ENCODE peak calls at places on chromosomes 4 and X, in seven cellular contexts. O, D, V, N, B, G and L are unnamed samples. For H3K4me1, the result is how much of the 10 kb centered on the place peaks cover.

GRCh38 chr4:148444296-148445070 is 2.3 kb upstream of the NR3C2 start:
- DNase-seq in O (peak), D (peak), V (peak), N (peak), B (no peak), G (no peak), L (peak)

GRCh38 chrX:153885968-153886903 is at the start of gene L1CAM:
- DNase-seq in O (no peak), D (peak), V (no peak), N (peak), B (no peak), G (no peak), L (peak)

GRCh38 chr4:142846729-142847606 is 867 bp upstream of the INPP4B start:
- DNase-seq in O (peak), D (peak), V (peak), N (peak), B (no peak), G (no peak), L (peak)

GRCh38 chr4:124953059-124953850 is 240.7 kb upstream of the ANKRD50 start:
- DNase-seq in O (no peak), D (no peak), V (peak), N (no peak), B (peak), G (no peak), L (no peak)

GRCh38 chr4:55002431-55002830 is 123.0 kb downstream of the KDR start:
- DNase-seq in O (no peak), D (no peak), V (no peak), N (no peak), B (no peak), G (no peak), L (peak)

GRCh38 chrX:149495573-149496071 is 9.5 kb downstream of the IDS start:
- DNase-seq in O (no peak), D (no peak), V (peak), N (peak), B (peak), G (no peak), L (peak)

GRCh38 chr4:80462537-80463207 is 127.1 kb downstream of the CFAP299 start:
- DNase-seq in O (no peak), D (no peak), V (peak), N (no peak), B (no peak), G (no peak), L (no peak)

GRCh38 chrX:124232523-124233201 is 99.8 kb upstream of the TEX13D start:
- DNase-seq in O (no peak), D (no peak), V (no peak), N (peak), B (no peak), G (no peak), L (no peak)

GRCh38 chr4:108834167-108834566 is 71.3 kb upstream of the ETNPPL start:
- DNase-seq in O (no peak), D (no peak), V (peak), N (no peak), B (peak), G (no peak), L (no peak)

GRCh38 chr4:4501678-4502077 is 40.2 kb downstream of the STX18 start:
- DNase-seq in O (no peak), D (no peak), V (no peak), N (no peak), B (no peak), G (no peak), L (no peak)

GRCh38 chr4:85776091-85776490 is 301.1 kb downstream of the ARHGAP24 start:
- DNase-seq in O (no peak), D (no peak), V (no peak), N (no peak), B (peak), G (no peak), L (no peak)

GRCh38 chrX:75038925-75039324 is 113.7 kb upstream of the NEXMIF start:
- DNase-seq in O (no peak), D (no peak), V (peak), N (peak), B (peak), G (no peak), L (no peak)

GRCh38 chr4:48912349-48912748 is 5.8 kb upstream of the OCIAD2 start:
- DNase-seq in O (no peak), D (no peak), V (no peak), N (no peak), B (no peak), G (no peak), L (no peak)

GRCh38 chrX:50407976-50408375 is 62.6 kb downstream of the DGKK start:
- DNase-seq in O (no peak), D (peak), V (no peak), N (peak), B (no peak), G (peak), L (no peak)

GRCh38 chr4:161664740-161665139 is 499.1 kb downstream of the FSTL5 start:
- DNase-seq in O (no peak), D (no peak), V (no peak), N (no peak), B (no peak), G (no peak), L (no peak)

GRCh38 chrX:44482575-44482974 is 60.1 kb downstream of the FUNDC1 start:
- DNase-seq in O (no peak), D (no peak), V (no peak), N (no peak), B (no peak), G (no peak), L (no peak)

GRCh38 chr4:146124023-146124680 is 51.4 kb upstream of the LSM6 start:
- DNase-seq in O (no peak), D (peak), V (no peak), N (peak), B (peak), G (peak), L (no peak)

GRCh38 chr4:87047281-87047798 is 112.5 kb downstream of the AFF1 start:
- DNase-seq in O (no peak), D (no peak), V (no peak), N (peak), B (no peak), G (no peak), L (peak)

GRCh38 chr4:87044511-87045369 is 109.9 kb downstream of the AFF1 start:
- DNase-seq in O (no peak), D (no peak), V (no peak), N (peak), B (no peak), G (no peak), L (peak)

GRCh38 chr4:87042986-87043820 is 108.4 kb downstream of the AFF1 start:
- DNase-seq in O (no peak), D (no peak), V (no peak), N (peak), B (no peak), G (no peak), L (peak)

GRCh38 chr4:87046111-87046510 is 111.3 kb downstream of the AFF1 start:
- DNase-seq in O (no peak), D (no peak), V (no peak), N (no peak), B (peak), G (no peak), L (no peak)

GRCh38 chr4:87045659-87046058 is 110.8 kb downstream of the AFF1 start:
- DNase-seq in O (no peak), D (no peak), V (no peak), N (no peak), B (no peak), G (no peak), L (no peak)
- H2BK120ac ChIP-seq in O (no peak), D (no peak), V (no peak), N (no peak), B (no peak), G (no peak), L (no peak)

GRCh38 chr4:38926917-38927316 is 59.3 kb downstream of the FAM114A1 start:
- DNase-seq in O (no peak), D (no peak), V (no peak), N (no peak), B (no peak), G (no peak), L (no peak)
- H3K4me1 ChIP-seq in O (under half), D (under half), V (under half), N (under half), B (under half), G (under half), L (under half)

GRCh38 chrX:7270018-7270417 is 122.1 kb upstream of the PUDP start:
- DNase-seq in O (no peak), D (no peak), V (peak), N (no peak), B (peak), G (no peak), L (no peak)
- H2BK120ac ChIP-seq in O (no peak), D (no peak), V (no peak), N (no peak), B (peak), G (no peak), L (no peak)

DNA sequence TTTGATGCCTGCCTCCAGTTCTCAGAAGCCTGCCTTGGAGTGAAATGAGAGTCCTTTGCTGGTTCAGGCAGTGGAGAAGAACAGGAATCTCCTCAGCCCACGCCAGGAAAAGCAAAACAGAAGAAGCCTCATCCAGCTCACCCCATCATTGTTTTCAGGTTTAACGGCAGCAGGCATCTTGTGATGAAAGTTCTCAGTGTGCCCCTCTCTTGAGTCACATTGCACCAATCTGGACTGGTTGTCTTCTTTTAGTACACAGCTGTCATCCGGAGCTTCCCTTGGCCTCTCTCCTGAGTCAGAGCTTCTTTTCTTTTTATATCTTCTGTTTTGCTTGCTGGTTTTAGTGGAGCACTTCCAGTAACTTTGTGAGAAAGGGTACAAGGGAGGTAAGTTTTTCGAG is 50.9 kb downstream of the TSPAN7 start:
- DNase-seq in O (no peak), D (no peak), V (no peak), N (no peak), B (no peak), G (no peak), L (no peak)
- H3K4me1 ChIP-seq in O (under half), D (under half), V (under half), N (under half), B (under half), G (under half), L (under half)

GRCh38 chr4:16859031-16859430 is 39.4 kb downstream of the LDB2 start:
- DNase-seq in O (no peak), D (no peak), V (no peak), N (no peak), B (peak), G (no peak), L (no peak)
- H2BK120ac ChIP-seq in O (no peak), D (no peak), V (no peak), N (no peak), B (peak), G (no peak), L (no peak)